ENCODE peak calls at places on chromosomes 2 and 18, in five cellular contexts. F, O, N, C and S are unnamed samples.

GRCh38 chr18:26103579-26103978 is 13.2 kb upstream of the SS18 start:
- DNase-seq in F (no peak), O (no peak), N (no peak), C (no peak), S (peak; percentile 72)

GRCh38 chr18:79460445-79461300 is 64.9 kb downstream of the NFATC1 start:
- DNase-seq in O (no peak), C (no peak), N (peak; percentile 4), F (no peak), S (no peak)

GRCh38 chr2:106552966-106553365 is 65.8 kb downstream of the CD8B2 start:
- DNase-seq in O (no peak), N (no peak), C (no peak), F (no peak), S (no peak)

GRCh38 chr2:240991378-240992263 is 6.8 kb upstream of the SNED1 start:
- DNase-seq in C (no peak), O (no peak), F (peak; percentile 97), N (peak; percentile 97), S (peak; percentile 42)

GRCh38 chr2:102708847-102709559 is 52.8 kb upstream of the TMEM182 start:
- DNase-seq in N (peak; percentile 65), F (peak; percentile 24), O (no peak), C (no peak), S (no peak)

GRCh38 chr18:6055711-6056110 is 160.4 kb upstream of the TMEM200C start:
- DNase-seq in C (no peak), O (no peak), F (peak; percentile 74), N (peak; percentile 96), S (no peak)

GRCh38 chr2:1607971-1608688 is 136.2 kb downstream of the PXDN start:
- DNase-seq in O (no peak), C (no peak), N (peak; percentile 71), F (no peak), S (no peak)

GRCh38 chr2:19244460-19245363 is 113.7 kb downstream of the OSR1 start:
- DNase-seq in F (no peak), O (no peak), C (no peak), N (peak; percentile 33), S (no peak)

GRCh38 chr2:187078297-187078696 is 229.3 kb upstream of the ZSWIM2 start:
- DNase-seq in O (no peak), F (peak; percentile 62), N (peak; percentile 1), C (no peak), S (no peak)

GRCh38 chr2:66851449-66851872 is 416.5 kb downstream of the MEIS1 start:
- DNase-seq in O (no peak), C (no peak), N (peak; percentile 99), F (peak; percentile 99), S (no peak)

GRCh38 chr18:39806519-39806918 is 2148.5 kb upstream of the PIK3C3 start:
- DNase-seq in O (no peak), C (no peak), F (peak; percentile 24), N (no peak), S (no peak)

GRCh38 chr2:240060977-240061591 is 7.8 kb upstream of the OR6B3 start:
- DNase-seq in F (peak; percentile 60), C (peak; percentile 31), N (peak; percentile 57), O (no peak), S (no peak)

GRCh38 chr2:220396287-220396686 is 768.9 kb downstream of the SLC4A3 start:
- DNase-seq in F (peak; percentile 59), C (no peak), N (peak; percentile 88), O (no peak), S (no peak)

GRCh38 chr2:224952942-224953657 is 89.2 kb downstream of the DOCK10 start:
- DNase-seq in O (no peak), F (no peak), N (no peak), C (no peak), S (no peak)

GRCh38 chr2:128268611-128269357 is 49.9 kb downstream of the HS6ST1 start:
- DNase-seq in F (no peak), O (no peak), C (no peak), N (no peak), S (peak; percentile 18)

GRCh38 chr2:69046221-69046662 is 33.3 kb downstream of the ANTXR1 start:
- DNase-seq in C (no peak), N (peak; percentile 98), F (peak; percentile 86), O (no peak), S (no peak)

GRCh38 chr2:135132314-135132713 is 80.2 kb downstream of the RAB3GAP1 start:
- DNase-seq in C (no peak), N (peak; percentile 74), F (peak; percentile 34), O (no peak), S (no peak)

GRCh38 chr2:65316072-65316471 is 88.4 kb downstream of the ACTR2 start:
- DNase-seq in C (no peak), F (no peak), N (peak; percentile 86), O (no peak), S (no peak)

GRCh38 chr2:216274194-216274593 is 98.1 kb downstream of the MARCHF4 start:
- DNase-seq in N (peak; percentile 63), C (no peak), O (no peak), F (no peak), S (no peak)

GRCh38 chr18:23619388-23619873 is 33.1 kb upstream of the NPC1 start:
- DNase-seq in O (no peak), C (peak; percentile 6), N (no peak), F (peak; percentile 40), S (no peak)

GRCh38 chr18:3742541-3742940 is 292.6 kb downstream of the TGIF1 start:
- DNase-seq in N (no peak), O (no peak), C (no peak), F (no peak), S (no peak)

GRCh38 chr2:122203523-122203922 is 448.1 kb downstream of the TSN start:
- DNase-seq in O (no peak), N (peak; percentile 46), C (no peak), F (no peak), S (no peak)

DNA sequence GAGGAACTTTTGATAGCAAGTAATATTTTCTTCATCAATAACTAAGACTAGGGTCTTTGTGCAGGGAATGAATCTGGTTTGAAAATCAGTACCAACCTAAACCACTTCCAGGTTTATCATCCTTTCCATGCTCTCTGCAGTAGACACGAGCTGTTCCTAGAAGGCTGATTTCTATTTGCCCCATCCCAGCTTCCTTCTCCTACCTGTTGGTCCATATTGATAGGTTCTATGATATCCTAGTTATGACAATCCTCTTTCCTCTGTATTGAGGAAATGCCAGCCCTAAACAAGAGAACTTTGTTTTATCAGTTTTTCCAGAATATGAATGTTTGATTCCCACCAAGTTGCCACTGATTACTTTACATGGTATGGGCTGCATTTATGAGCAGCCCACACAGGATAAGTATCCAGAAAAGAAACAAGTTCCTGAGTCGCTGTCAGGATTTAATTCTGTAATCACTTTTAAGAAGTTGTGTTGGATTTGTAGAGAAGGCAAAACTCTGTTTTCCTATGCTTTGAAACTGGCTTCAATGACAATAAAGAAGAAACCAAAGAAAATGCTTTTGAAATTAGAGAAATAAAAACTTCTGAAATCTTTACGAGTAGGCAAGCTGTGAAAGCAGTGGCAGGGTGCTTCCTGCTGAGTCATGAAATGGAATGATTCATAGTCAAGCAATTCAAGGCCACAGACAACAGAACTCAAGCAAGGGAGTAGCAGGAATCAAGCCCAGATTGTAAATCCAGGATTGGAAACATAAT is 37.3 kb upstream of the TANK start:
- DNase-seq in N (peak; percentile 93), O (no peak), F (peak; percentile 90), C (no peak), S (no peak)
- H3K14ac ChIP-seq in N (peak overlapping the region; percentile 23), O (peak overlapping the region; percentile 70), F (no peak overlapping the region), C (no peak overlapping the region), S (peak overlapping the region; percentile 49)

DNA sequence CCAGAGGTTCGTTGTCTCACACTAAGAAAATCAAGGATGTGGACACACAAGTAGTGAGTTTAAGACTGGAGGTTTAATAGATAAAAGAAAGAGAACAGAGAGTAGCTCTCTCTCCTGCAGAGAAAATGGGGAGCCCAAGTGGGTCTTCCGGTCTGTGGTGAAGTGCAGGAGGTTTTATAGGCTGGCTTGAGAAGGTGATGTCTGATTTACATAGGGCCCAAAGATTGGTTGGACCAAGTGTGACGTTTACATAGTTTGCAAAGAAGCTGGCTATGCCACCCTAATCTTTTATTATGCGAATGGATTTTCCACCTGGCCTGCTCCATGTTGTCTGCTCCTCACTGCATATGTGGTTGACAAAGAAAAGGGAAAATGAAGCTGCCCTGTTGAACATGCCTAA is 430.4 kb upstream of the TRIB2 start:
- DNase-seq in C (no peak), O (no peak), N (no peak), F (no peak), S (no peak)
- H3K14ac ChIP-seq in C (no peak overlapping the region), O (no peak overlapping the region), N (no peak overlapping the region), F (no peak overlapping the region), S (no peak overlapping the region)

GRCh38 chr2:55230551-55230950 is 1.5 kb downstream of the CLHC1 start:
- DNase-seq in N (no peak), F (no peak), O (no peak), C (no peak), S (no peak)

GRCh38 chr2:55233658-55233940 is 1.1 kb downstream of the RPS27A start:
- DNase-seq in O (no peak), C (no peak), N (no peak), F (no peak), S (no peak)

GRCh38 chr2:55232084-55232862 is at the start of the genes CLHC1 and RPS27A:
- DNase-seq in O (peak; percentile 78), C (peak; percentile 92), N (peak; percentile 97), F (peak; percentile 98), S (peak; percentile 91)

GRCh38 chr2:55231546-55232083 is 478 bp downstream of the CLHC1 start:
- DNase-seq in F (no peak), N (peak; percentile 10), O (no peak), C (no peak), S (no peak)

GRCh38 chr2:55232863-55233657 is 572 bp downstream of the RPS27A start:
- DNase-seq in N (peak; percentile 21), O (no peak), C (no peak), F (peak; percentile 46), S (no peak)
- H3K14ac ChIP-seq in N (peak overlapping the region; percentile 98), O (no peak overlapping the region), C (peak overlapping the region; percentile 25), F (peak overlapping the region; percentile 87), S (peak overlapping the region; percentile 85)

GRCh38 chr2:131105950-131106801 is 1.0 kb downstream of the PLEKHB2 start:
- DNase-seq in O (no peak), N (peak; percentile 53), C (no peak), F (peak; percentile 80), S (no peak)
- H3K14ac ChIP-seq in O (no peak overlapping the region), N (peak overlapping the region; percentile 71), C (no peak overlapping the region), F (peak overlapping the region; percentile 98), S (no peak overlapping the region)

GRCh38 chr2:86623549-86624547 is at the start of gene RNF103:
- DNase-seq in C (peak; percentile 87), O (peak; percentile 58), N (peak; percentile 81), F (peak; percentile 93), S (peak; percentile 93)
- H3K14ac ChIP-seq in C (peak within 1 kb of the TSS; percentile 56), O (no peak within 1 kb of the TSS), N (peak within 1 kb of the TSS; percentile 89), F (peak within 1 kb of the TSS; percentile 41), S (peak within 1 kb of the TSS; percentile 88)